ENCODE peak calls at places on chromosomes 3 and 15, in six cellular contexts. S is A549, O is stomach, I is GM12878, C is H1, R is ovary. T is an unnamed sample.

GRCh38 chr15:76996526-76997401 is 1.8 kb downstream of the PSTPIP1 start:
- DNase-seq in S (no peak), O (no peak), I (no peak), C (no peak), R (peak), T (no peak)

GRCh38 chr15:78914027-78914764 is 30.6 kb downstream of the CTSH start:
- DNase-seq in S (peak), O (peak), I (no peak), C (no peak), R (peak), T (no peak)

GRCh38 chr3:115624898-115625297 is 1.6 kb downstream of the GAP43 start:
- DNase-seq in S (no peak), O (no peak), I (no peak), C (no peak), R (no peak), T (no peak)

GRCh38 chr15:69660114-69660513 is 207.5 kb downstream of the RPLP1 start:
- DNase-seq in S (no peak), O (no peak), I (no peak), C (no peak), R (no peak), T (no peak)

GRCh38 chr3:9184464-9184835 is 65.0 kb downstream of the SRGAP3 start:
- DNase-seq in S (no peak), O (no peak), I (no peak), C (no peak), R (no peak), T (no peak)

GRCh38 chr3:195849322-195850074 is 37.8 kb upstream of the MUC4 start:
- DNase-seq in S (peak), O (no peak), I (no peak), C (no peak), R (peak), T (no peak)

GRCh38 chr3:7682822-7683229 is 818.8 kb upstream of the LMCD1 start:
- DNase-seq in S (no peak), O (no peak), I (no peak), C (no peak), R (no peak), T (no peak)

GRCh38 chr15:74176262-74177208 is 3.0 kb downstream of the ISLR start:
- DNase-seq in S (no peak), O (no peak), I (no peak), C (no peak), R (no peak), T (no peak)

GRCh38 chr15:77163806-77164384 is 93.0 kb upstream of the TSPAN3 start:
- DNase-seq in S (no peak), O (no peak), I (no peak), C (no peak), R (no peak), T (no peak)

GRCh38 chr15:48644498-48644826 is 1.0 kb downstream of the FBN1 start:
- DNase-seq in S (no peak), O (no peak), I (no peak), C (no peak), R (peak), T (no peak)

GRCh38 chr3:3200632-3201212 is 21.2 kb upstream of the CRBN start:
- DNase-seq in S (peak), O (peak), I (peak), C (no peak), R (no peak), T (no peak)

GRCh38 chr15:27764339-27764738 is 334.8 kb downstream of the OCA2 start:
- DNase-seq in S (no peak), O (no peak), I (no peak), C (no peak), R (no peak), T (peak)

GRCh38 chr3:175163686-175164085 is 304.6 kb downstream of the NAALADL2 start:
- DNase-seq in S (no peak), O (no peak), I (no peak), C (no peak), R (no peak), T (no peak)

GRCh38 chr3:44060164-44060563 is 181.5 kb upstream of the TOPAZ1 start:
- DNase-seq in S (no peak), O (no peak), I (no peak), C (no peak), R (no peak), T (no peak)

GRCh38 chr15:50676799-50677483 is 9.7 kb downstream of the TRPM7 start:
- DNase-seq in S (peak), O (no peak), I (no peak), C (no peak), R (no peak), T (no peak)

GRCh38 chr3:184945886-184946625 is 134.1 kb downstream of the VPS8 start:
- DNase-seq in S (no peak), O (no peak), I (no peak), C (no peak), R (no peak), T (no peak)

GRCh38 chr3:51992017-51992682 is 3.5 kb downstream of the RPL29 start:
- DNase-seq in S (no peak), O (no peak), I (no peak), C (no peak), R (no peak), T (no peak)

GRCh38 chr3:122085666-122086065 is 30.5 kb downstream of the CD86 start:
- DNase-seq in S (no peak), O (no peak), I (no peak), C (no peak), R (no peak), T (no peak)

GRCh38 chr3:2452249-2452648 is 353.6 kb downstream of the CNTN4 start:
- DNase-seq in S (no peak), O (no peak), I (no peak), C (no peak), R (no peak), T (no peak)

GRCh38 chr3:45332901-45333407 is 55.4 kb upstream of the LARS2 start:
- DNase-seq in S (no peak), O (no peak), I (no peak), C (no peak), R (no peak), T (no peak)

GRCh38 chr15:52331490-52332240 is 36.1 kb upstream of the MYO5C start:
- DNase-seq in S (peak), O (peak), I (peak), C (no peak), R (no peak), T (no peak)

GRCh38 chr15:84736375-84736774 is 12.0 kb upstream of the ZNF592 start:
- DNase-seq in S (no peak), O (no peak), I (peak), C (no peak), R (no peak), T (no peak)

GRCh38 chr15:95620934-95621579 is 709.4 kb upstream of the NR2F2 start:
- DNase-seq in S (no peak), O (no peak), I (peak), C (no peak), R (no peak), T (no peak)

GRCh38 chr15:69921626-69922624 is 175.8 kb downstream of the TLE3 start:
- DNase-seq in S (no peak), O (no peak), I (peak), C (no peak), R (no peak), T (no peak)

GRCh38 chr15:82186748-82187415 is 75.7 kb downstream of the EFL1 start:
- DNase-seq in S (no peak), O (no peak), I (peak), C (no peak), R (no peak), T (no peak)

GRCh38 chr3:196274585-196274984 is 12.9 kb downstream of the PCYT1A start:
- DNase-seq in S (no peak), O (no peak), I (peak), C (no peak), R (no peak), T (no peak)

GRCh38 chr15:55879181-55879580 is 114.2 kb downstream of the NEDD4 start:
- DNase-seq in S (no peak), O (no peak), I (no peak), C (no peak), R (no peak), T (no peak)

GRCh38 chr3:162879163-162879562 is 1382.6 kb downstream of the OTOL1 start:
- DNase-seq in S (no peak), O (no peak), I (no peak), C (no peak), R (no peak), T (no peak)

GRCh38 chr15:100923076-100923475 is 3.9 kb downstream of the LRRK1 start:
- DNase-seq in S (no peak), O (no peak), I (no peak), C (no peak), R (no peak), T (no peak)

GRCh38 chr3:46905191-46905560 is 27.7 kb downstream of the PTH1R start:
- DNase-seq in S (no peak), O (no peak), I (no peak), C (no peak), R (peak), T (no peak)

GRCh38 chr3:46904303-46905190 is 27.0 kb downstream of the PTH1R start:
- DNase-seq in S (no peak), O (no peak), I (no peak), C (no peak), R (peak), T (no peak)

GRCh38 chr3:46902188-46902631 is 24.7 kb downstream of the PTH1R start:
- DNase-seq in S (no peak), O (no peak), I (no peak), C (no peak), R (peak), T (no peak)

GRCh38 chr3:46901591-46902187 is 24.2 kb downstream of the PTH1R start:
- DNase-seq in S (no peak), O (no peak), I (no peak), C (no peak), R (peak), T (no peak)

DNA sequence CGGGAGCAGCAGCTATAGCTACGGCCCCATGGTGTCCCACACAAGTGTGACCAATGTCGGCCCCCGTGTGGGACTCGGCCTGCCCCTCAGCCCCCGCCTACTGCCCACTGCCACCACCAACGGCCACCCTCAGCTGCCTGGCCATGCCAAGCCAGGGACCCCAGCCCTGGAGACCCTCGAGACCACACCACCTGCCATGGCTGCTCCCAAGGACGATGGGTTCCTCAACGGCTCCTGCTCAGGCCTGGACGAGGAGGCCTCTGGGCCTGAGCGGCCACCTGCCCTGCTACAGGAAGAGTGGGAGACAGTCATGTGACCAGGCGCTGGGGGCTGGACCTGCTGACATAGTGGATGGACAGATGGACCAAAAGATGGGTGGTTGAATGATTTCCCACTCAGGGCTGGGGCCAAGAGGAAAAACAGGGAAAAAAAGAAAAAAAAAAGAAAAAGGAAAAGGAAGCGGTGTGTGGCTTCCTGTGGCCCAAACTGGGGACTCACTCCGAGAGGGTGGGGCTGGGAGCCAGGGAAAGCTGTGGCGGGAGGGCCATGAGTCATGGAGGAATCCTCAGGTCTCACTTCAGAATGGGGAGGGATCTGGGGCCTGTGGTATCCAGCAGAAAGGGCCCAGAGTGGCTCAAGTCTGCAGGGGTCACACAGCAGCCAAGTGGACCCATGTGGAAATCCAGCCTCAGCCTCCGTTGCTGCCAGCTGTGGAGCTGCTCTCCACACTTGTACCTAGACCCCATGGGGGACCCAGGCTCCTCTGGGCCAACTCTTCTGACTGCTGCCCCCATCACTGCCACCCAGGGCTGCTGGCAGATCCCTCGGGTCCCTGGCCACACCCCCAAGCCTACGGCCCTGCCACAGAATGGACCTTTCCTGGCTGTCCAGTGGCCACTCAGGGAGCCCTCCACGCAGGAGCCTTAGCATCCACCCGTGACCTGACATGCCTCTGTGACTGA is 26.1 kb downstream of the PTH1R start:
- DNase-seq in S (no peak), O (no peak), I (no peak), C (no peak), R (peak), T (no peak)
- H3K4me3 ChIP-seq in S (no peak), O (no peak), I (no peak), C (no peak), R (no peak), T (no peak)

GRCh38 chr3:129593595-129594339 is 12.7 kb downstream of the PLXND1 start:
- DNase-seq in S (no peak), O (no peak), I (no peak), C (no peak), R (no peak), T (no peak)

GRCh38 chr3:129591932-129592331 is 14.5 kb downstream of the PLXND1 start:
- DNase-seq in S (no peak), O (no peak), I (no peak), C (no peak), R (no peak), T (no peak)

GRCh38 chr3:129594907-129595390 is 11.5 kb downstream of the PLXND1 start:
- DNase-seq in S (no peak), O (no peak), I (no peak), C (no peak), R (no peak), T (no peak)

GRCh38 chr3:129593230-129593594 is 13.3 kb downstream of the PLXND1 start:
- DNase-seq in S (no peak), O (no peak), I (no peak), C (no peak), R (no peak), T (no peak)

DNA sequence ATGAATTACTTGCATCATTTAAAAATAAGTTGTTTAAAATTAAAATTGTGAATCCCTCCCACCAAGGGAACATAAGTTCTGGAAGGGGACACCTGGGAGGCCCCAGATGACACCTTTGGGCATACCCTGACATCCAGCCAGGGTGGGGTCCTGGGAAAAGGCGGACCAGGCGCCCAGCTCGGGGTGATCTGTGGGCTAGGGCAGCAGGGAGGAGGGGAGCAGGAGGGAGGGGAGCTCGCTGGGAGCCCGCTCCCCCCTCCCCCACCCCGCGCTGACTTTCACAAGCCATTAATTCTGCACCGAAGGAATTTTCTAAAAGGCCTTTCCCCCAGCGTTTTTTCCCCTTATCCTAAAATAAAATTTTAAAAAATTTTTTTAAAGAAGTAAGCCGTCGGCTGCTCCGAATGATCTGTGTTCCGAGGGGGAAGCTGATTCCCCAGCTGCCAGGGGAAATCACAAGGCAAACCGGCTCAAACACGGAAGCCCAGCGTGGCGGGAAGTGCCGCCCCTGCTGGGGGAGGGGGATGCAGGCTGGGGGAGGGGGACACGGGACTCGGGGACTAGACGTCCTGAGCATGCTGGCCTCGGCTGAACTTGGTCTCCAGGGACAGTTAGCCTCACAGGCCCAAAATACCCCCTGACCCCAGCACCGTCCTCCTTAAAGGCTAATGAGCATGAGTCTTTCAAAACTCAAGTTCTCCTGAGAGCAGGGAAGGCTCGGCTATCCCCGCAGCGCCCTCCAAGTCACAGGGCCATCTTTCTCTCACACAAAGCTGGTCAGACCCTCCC is 13.9 kb downstream of the PLXND1 start:
- DNase-seq in S (no peak), O (no peak), I (no peak), C (no peak), R (peak), T (no peak)
- TF ChIP-seq EP300 in S (no peak), O (no peak), I (no peak), C (peak), R (no peak), T (peak)

GRCh38 chr15:98083203-98083910 is 122.9 kb downstream of the ARRDC4 start:
- DNase-seq in S (no peak), O (no peak), I (no peak), C (no peak), R (no peak), T (no peak)
- TF ChIP-seq CTCF in S (no peak), O (no peak), I (no peak), C (peak), R (no peak), T (no peak)

DNA sequence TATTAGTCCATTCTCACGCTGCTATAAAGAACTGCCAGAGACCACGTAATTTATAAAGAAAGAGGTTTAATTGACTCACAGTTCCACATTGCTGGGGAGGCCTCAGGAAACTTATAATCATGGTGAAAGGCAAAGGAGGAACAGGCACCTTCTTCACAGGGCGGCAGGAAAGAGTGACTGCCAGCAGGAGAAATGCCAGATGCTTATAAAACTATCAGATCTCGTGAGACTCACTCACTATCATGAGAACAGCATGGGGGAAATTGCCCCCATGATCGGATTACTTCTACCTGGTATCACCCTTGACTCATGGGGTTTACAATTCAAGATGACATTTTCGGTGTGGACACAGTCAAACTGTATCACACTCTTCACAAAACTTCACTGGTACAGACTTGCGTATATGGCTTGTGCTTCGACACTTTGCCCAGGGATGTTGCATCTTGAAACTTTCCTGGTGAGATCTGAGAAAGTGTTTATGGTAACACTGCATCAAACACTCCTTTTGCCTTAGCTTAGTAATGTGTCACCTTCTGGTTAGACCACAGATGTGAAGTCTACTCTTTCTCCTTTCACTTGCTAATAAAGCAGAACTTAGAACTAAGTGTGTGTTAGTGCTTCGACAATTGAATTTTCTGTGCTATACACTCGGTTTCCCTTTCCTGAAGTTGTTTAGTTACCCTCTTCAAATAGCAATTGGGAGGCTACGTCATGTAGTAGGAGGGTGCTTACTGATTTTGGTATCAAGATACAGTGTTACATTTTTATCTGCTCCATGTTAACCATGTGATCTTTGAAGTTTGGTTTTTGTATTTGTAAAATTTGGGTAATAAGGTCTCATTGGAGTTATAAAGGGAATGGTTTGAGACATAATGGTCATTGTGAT is 185.7 kb downstream of the LPP start:
- DNase-seq in S (no peak), O (no peak), I (no peak), C (no peak), R (no peak), T (no peak)
- H3K4me3 ChIP-seq in S (no peak), O (no peak), I (no peak), C (no peak), R (no peak), T (no peak)

GRCh38 chr3:79769234-79769633 is 1.4 kb upstream of the ROBO1 start:
- DNase-seq in S (no peak), O (no peak), I (no peak), C (no peak), R (no peak), T (no peak)
- TF ChIP-seq EP300 in S (no peak), O (no peak), I (no peak), C (no peak), R (no peak), T (no peak)

DNA sequence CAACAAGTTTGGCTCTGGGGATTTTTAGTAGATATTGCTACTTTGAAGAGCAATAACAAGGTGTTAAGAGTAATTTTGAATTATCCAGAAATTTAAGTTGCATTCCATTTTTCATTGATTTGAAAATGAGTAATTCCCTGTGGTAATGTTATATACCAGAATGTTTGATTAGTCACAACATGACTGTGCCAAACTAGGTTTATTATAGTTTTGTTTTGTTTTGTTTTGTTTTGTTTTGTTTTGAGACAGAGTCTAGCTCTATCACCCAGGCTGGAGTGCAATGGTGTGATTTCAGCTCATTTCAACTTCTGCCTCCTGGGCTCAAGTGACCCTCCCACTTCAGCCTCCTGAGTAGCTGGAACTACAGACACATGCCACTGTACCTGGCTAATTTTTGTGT is 40.7 kb downstream of the CNOT10 start:
- DNase-seq in S (no peak), O (no peak), I (no peak), C (no peak), R (no peak), T (no peak)
- TF ChIP-seq CTCF in S (no peak), O (no peak), I (no peak), C (no peak), R (no peak), T (no peak)